ENCODE peak calls at places on chromosomes 13 and 19, in four cellular contexts. X is WTC11, Z is HepG2, B is K562. R is an unnamed sample.

GRCh38 chr19:31784631-31785237 is 435.5 kb upstream of the TSHZ3 start:
- DNase-seq in X (no peak), B (no peak), Z (no peak), R (no peak)

GRCh38 chr13:98405107-98405571 is 171.8 kb downstream of the STK24 start:
- DNase-seq in Z (no peak), B (no peak), X (peak), R (no peak)

GRCh38 chr13:27353653-27354052 is 70.8 kb upstream of the GTF3A start:
- DNase-seq in Z (no peak), X (no peak), B (no peak), R (no peak)

GRCh38 chr19:34806976-34807860 is 34.2 kb upstream of the ZNF599 start:
- DNase-seq in Z (no peak), X (no peak), B (peak), R (no peak)

GRCh38 chr13:38409771-38410170 is 60.1 kb downstream of the UFM1 start:
- DNase-seq in B (no peak), Z (no peak), X (no peak), R (no peak)

GRCh38 chr19:3500429-3501101 is at the start of gene DOHH:
- DNase-seq in B (peak), X (peak), Z (peak), R (peak)

GRCh38 chr13:98741741-98742435 is 10.6 kb downstream of the SLC15A1 start:
- DNase-seq in Z (no peak), B (no peak), X (no peak), R (no peak)

GRCh38 chr19:42132030-42132628 is at the start of gene POU2F2:
- DNase-seq in B (peak), X (peak), Z (no peak), R (no peak)

GRCh38 chr19:53953383-53953782 is 9.4 kb upstream of the CACNG8 start:
- DNase-seq in B (no peak), Z (no peak), X (no peak), R (no peak)

GRCh38 chr19:7340959-7341837 is 7.5 kb upstream of the ARHGEF18 start:
- DNase-seq in B (peak), X (peak), Z (peak), R (peak)
- TF ChIP-seq HMGXB4 in B (no peak), X (no peak), Z (peak), R (no peak)

DNA sequence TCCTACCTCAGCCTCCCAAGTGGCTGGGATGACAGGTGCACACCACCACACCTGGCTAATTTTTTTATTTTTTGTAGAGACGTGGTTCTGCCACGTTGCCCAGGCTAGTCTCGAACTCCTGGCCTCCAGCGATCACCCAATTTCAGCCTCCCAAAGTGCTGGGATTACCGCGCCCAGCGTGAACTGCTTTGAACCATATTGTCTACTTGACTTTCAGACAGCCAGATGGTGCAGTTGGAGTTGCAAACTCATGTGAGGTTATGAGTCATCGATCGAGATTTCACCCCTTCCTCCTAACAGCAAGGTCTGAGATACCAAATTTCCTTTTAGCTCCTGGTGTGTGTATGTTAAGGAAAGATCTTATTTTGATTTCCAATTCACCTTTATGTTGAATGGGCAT is 2.7 kb downstream of the SLC27A1 start:
- DNase-seq in X (no peak), B (no peak), Z (no peak), R (no peak)
- TF ChIP-seq MAX in X (no peak), B (no peak), Z (no peak), R (no peak)

GRCh38 chr19:49398931-49399330 is 10.9 kb downstream of the KASH5 start:
- DNase-seq in X (no peak), B (no peak), Z (no peak), R (no peak)

GRCh38 chr19:49407079-49407478 is 16.2 kb downstream of the PTH2 start:
- DNase-seq in X (no peak), Z (no peak), B (no peak), R (no peak)

GRCh38 chr19:49400034-49400433 is 12.0 kb downstream of the KASH5 start:
- DNase-seq in Z (peak), B (no peak), X (no peak), R (no peak)

GRCh38 chr19:49407482-49408015 is 15.7 kb downstream of the PTH2 start:
- DNase-seq in X (no peak), B (no peak), Z (no peak), R (no peak)

DNA sequence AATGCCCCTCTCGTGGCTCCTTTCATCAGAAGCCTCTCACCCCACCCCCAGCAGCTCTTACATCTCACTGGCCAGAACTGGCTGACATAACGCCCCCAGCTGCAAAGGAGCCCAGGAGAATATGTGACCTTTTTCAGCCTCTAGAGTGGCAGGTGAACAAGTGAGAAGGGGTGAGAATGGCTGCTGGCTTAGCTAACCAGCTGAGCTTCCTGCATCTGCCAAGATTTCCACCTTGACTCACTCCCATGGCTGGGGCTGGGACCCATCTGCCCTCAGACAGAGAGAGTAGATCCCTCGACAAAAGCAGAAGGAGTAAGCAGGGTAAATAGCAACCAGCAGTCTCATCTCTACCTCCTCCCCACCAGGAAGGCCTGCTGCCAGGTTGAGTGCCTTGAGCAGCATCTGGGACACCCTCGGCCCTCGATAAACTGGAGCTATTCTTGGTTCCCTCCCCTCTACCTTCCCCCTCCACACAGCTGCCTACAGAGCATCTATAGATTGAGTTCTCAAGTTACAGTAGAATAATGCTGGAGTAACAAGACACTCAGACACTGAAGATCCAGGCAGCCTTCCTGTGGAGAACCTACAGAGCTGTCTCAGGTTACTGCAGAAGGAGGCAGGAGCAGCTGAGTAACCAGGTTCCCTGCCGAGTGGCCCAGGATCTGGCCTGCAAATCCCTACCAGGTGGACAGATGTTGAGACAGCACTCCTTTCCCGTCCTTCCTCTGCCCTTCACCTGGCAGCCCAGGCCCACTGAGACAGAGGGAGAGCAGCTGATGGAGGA is 15.5 kb downstream of the KASH5 start:
- DNase-seq in B (no peak), X (peak), Z (no peak), R (no peak)
- TF ChIP-seq HMGXB4 in B (no peak), X (no peak), Z (no peak), R (no peak)

GRCh38 chr19:10878253-10878652 is 6.9 kb downstream of the CARM1 start:
- DNase-seq in Z (no peak), B (no peak), X (no peak), R (no peak)
- TF ChIP-seq MAX in Z (no peak), B (no peak), X (no peak), R (no peak)

DNA sequence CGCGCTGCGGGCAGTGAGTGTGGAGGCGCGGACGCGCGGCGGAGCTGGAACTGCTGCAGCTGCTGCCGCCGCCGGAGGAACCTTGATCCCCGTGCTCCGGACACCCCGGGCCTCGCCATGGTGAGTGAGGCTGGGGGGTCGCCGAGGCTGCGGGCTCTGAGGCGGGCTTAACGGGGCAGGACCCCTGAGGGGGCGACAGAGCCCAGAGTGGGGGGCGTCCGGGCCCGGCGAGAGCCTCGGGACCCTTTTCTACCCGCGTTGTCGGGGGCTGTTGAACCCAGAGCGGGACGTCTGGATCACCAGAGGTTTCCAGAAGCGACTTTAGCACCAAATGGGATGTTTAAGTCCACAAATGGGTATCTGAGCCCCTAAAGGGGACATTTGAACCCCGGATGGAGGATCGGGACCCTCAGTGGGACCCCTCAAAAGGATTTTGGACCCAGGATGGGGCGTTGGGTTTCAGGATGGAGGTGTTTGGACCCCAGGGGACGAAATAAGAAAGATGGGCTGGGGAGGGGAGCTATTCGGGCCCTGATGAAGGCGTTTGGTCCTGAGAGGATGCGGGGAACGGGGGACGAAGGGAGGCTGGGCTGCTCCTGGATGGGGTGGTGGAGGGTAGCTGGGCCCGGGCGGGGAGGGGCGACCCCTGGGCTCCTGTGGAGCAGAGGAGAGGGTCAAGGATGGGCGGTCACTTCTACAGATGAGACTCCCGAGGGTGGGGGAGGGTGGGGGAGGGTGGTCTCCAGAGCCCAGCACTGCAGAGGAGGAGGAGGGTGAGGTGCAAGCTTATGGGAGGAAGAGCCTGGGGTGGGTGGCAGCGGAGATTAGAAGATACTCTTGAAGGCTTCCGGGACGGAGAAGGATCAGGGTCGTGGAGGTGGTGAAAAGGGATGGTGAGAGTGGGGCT is at the start of gene CALM3:
- DNase-seq in Z (no peak), B (no peak), X (no peak), R (no peak)
- TF ChIP-seq HMGXB4 in Z (no peak), B (no peak), X (no peak), R (no peak)